ENCODE peak calls at places on chromosomes 16 and 17, in four cellular contexts. One of them, this sample, is unnamed.

GRCh38 chr16:69564845-69565610 is 738 bp upstream of the NFAT5 start:
- DNase-seq in dorsolateral prefrontal cortex: no peak
- DNase-seq in Peyer's patch: no peak
- DNase-seq in activated CD8-positive, alpha-beta T cell treated with anti-CD3 and anti-CD28 coated beads for 36 hours: no peak
- DNase-seq in this sample: no peak

GRCh38 chr17:42325026-42325425 is 36.7 kb downstream of the STAT5A start:
- DNase-seq in dorsolateral prefrontal cortex: no peak
- DNase-seq in Peyer's patch: no peak
- DNase-seq in activated CD8-positive, alpha-beta T cell treated with anti-CD3 and anti-CD28 coated beads for 36 hours: no peak
- DNase-seq in this sample: no peak

GRCh38 chr16:51592013-51592501 is 441.0 kb upstream of the SALL1 start:
- DNase-seq in dorsolateral prefrontal cortex: no peak
- DNase-seq in Peyer's patch: no peak
- DNase-seq in activated CD8-positive, alpha-beta T cell treated with anti-CD3 and anti-CD28 coated beads for 36 hours: no peak
- DNase-seq in this sample: no peak

GRCh38 chr17:81958633-81959342 is 2.2 kb downstream of the NOTUM start:
- DNase-seq in dorsolateral prefrontal cortex: no peak
- DNase-seq in Peyer's patch: no peak
- DNase-seq in activated CD8-positive, alpha-beta T cell treated with anti-CD3 and anti-CD28 coated beads for 36 hours: no peak
- DNase-seq in this sample: no peak

GRCh38 chr17:27546624-27547300 is 84.2 kb upstream of the LGALS9 start:
- DNase-seq in dorsolateral prefrontal cortex: no peak
- DNase-seq in Peyer's patch: no peak
- DNase-seq in activated CD8-positive, alpha-beta T cell treated with anti-CD3 and anti-CD28 coated beads for 36 hours: no peak
- DNase-seq in this sample: peak

GRCh38 chr16:27685802-27686201 is 135.9 kb downstream of the KATNIP start:
- DNase-seq in dorsolateral prefrontal cortex: no peak
- DNase-seq in Peyer's patch: no peak
- DNase-seq in activated CD8-positive, alpha-beta T cell treated with anti-CD3 and anti-CD28 coated beads for 36 hours: no peak
- DNase-seq in this sample: no peak

GRCh38 chr16:69861276-69862030 is 89.7 kb upstream of the CLEC18A start:
- DNase-seq in dorsolateral prefrontal cortex: no peak
- DNase-seq in Peyer's patch: no peak
- DNase-seq in activated CD8-positive, alpha-beta T cell treated with anti-CD3 and anti-CD28 coated beads for 36 hours: no peak
- DNase-seq in this sample: no peak

GRCh38 chr16:57530104-57530522 is 6.3 kb downstream of the CCDC102A start:
- DNase-seq in dorsolateral prefrontal cortex: no peak
- DNase-seq in Peyer's patch: peak
- DNase-seq in activated CD8-positive, alpha-beta T cell treated with anti-CD3 and anti-CD28 coated beads for 36 hours: peak
- DNase-seq in this sample: peak

GRCh38 chr17:64599187-64599676 is 62.9 kb downstream of the SMURF2 start:
- DNase-seq in dorsolateral prefrontal cortex: no peak
- DNase-seq in Peyer's patch: peak
- DNase-seq in activated CD8-positive, alpha-beta T cell treated with anti-CD3 and anti-CD28 coated beads for 36 hours: peak
- DNase-seq in this sample: no peak

GRCh38 chr16:70349783-70350182 is 3.1 kb downstream of the DDX19A start:
- DNase-seq in dorsolateral prefrontal cortex: no peak
- DNase-seq in Peyer's patch: no peak
- DNase-seq in activated CD8-positive, alpha-beta T cell treated with anti-CD3 and anti-CD28 coated beads for 36 hours: peak
- DNase-seq in this sample: no peak

GRCh38 chr16:78183886-78184553 is 84.6 kb downstream of the WWOX start:
- DNase-seq in dorsolateral prefrontal cortex: peak
- DNase-seq in Peyer's patch: no peak
- DNase-seq in activated CD8-positive, alpha-beta T cell treated with anti-CD3 and anti-CD28 coated beads for 36 hours: no peak
- DNase-seq in this sample: no peak

GRCh38 chr16:69095179-69095578 is 10.3 kb upstream of the HAS3 start:
- DNase-seq in dorsolateral prefrontal cortex: no peak
- DNase-seq in Peyer's patch: no peak
- DNase-seq in activated CD8-positive, alpha-beta T cell treated with anti-CD3 and anti-CD28 coated beads for 36 hours: no peak
- DNase-seq in this sample: no peak

GRCh38 chr17:43608313-43608712 is 53.4 kb downstream of the MEOX1 start:
- DNase-seq in dorsolateral prefrontal cortex: peak
- DNase-seq in Peyer's patch: no peak
- DNase-seq in activated CD8-positive, alpha-beta T cell treated with anti-CD3 and anti-CD28 coated beads for 36 hours: peak
- DNase-seq in this sample: no peak

GRCh38 chr16:11583889-11584565 is 2.7 kb downstream of the LITAF start:
- DNase-seq in dorsolateral prefrontal cortex: no peak
- DNase-seq in Peyer's patch: peak
- DNase-seq in activated CD8-positive, alpha-beta T cell treated with anti-CD3 and anti-CD28 coated beads for 36 hours: peak
- DNase-seq in this sample: peak

GRCh38 chr17:45021607-45022287 is 29.7 kb downstream of the DCAKD start:
- DNase-seq in dorsolateral prefrontal cortex: no peak
- DNase-seq in Peyer's patch: peak
- DNase-seq in activated CD8-positive, alpha-beta T cell treated with anti-CD3 and anti-CD28 coated beads for 36 hours: peak
- DNase-seq in this sample: peak

GRCh38 chr17:47915667-47916242 is 19.7 kb downstream of the SP2 start:
- DNase-seq in dorsolateral prefrontal cortex: no peak
- DNase-seq in Peyer's patch: no peak
- DNase-seq in activated CD8-positive, alpha-beta T cell treated with anti-CD3 and anti-CD28 coated beads for 36 hours: no peak
- DNase-seq in this sample: no peak

GRCh38 chr16:58459344-58460218 is 40.4 kb upstream of the NDRG4 start:
- DNase-seq in dorsolateral prefrontal cortex: peak
- DNase-seq in Peyer's patch: no peak
- DNase-seq in activated CD8-positive, alpha-beta T cell treated with anti-CD3 and anti-CD28 coated beads for 36 hours: peak
- DNase-seq in this sample: no peak

GRCh38 chr17:43018932-43019331 is 3.3 kb downstream of the VAT1 start:
- DNase-seq in dorsolateral prefrontal cortex: no peak
- DNase-seq in Peyer's patch: no peak
- DNase-seq in activated CD8-positive, alpha-beta T cell treated with anti-CD3 and anti-CD28 coated beads for 36 hours: no peak
- DNase-seq in this sample: no peak

GRCh38 chr16:68362314-68362913 is 51.6 kb downstream of the PRMT7 start:
- DNase-seq in dorsolateral prefrontal cortex: no peak
- DNase-seq in Peyer's patch: no peak
- DNase-seq in activated CD8-positive, alpha-beta T cell treated with anti-CD3 and anti-CD28 coated beads for 36 hours: no peak
- DNase-seq in this sample: no peak

GRCh38 chr17:44203731-44204452 is 4.2 kb upstream of the ATXN7L3 start:
- DNase-seq in dorsolateral prefrontal cortex: peak
- DNase-seq in Peyer's patch: peak
- DNase-seq in activated CD8-positive, alpha-beta T cell treated with anti-CD3 and anti-CD28 coated beads for 36 hours: peak
- DNase-seq in this sample: peak

GRCh38 chr16:50430076-50430475 is 61.3 kb upstream of the BRD7 start:
- DNase-seq in dorsolateral prefrontal cortex: no peak
- DNase-seq in Peyer's patch: no peak
- DNase-seq in activated CD8-positive, alpha-beta T cell treated with anti-CD3 and anti-CD28 coated beads for 36 hours: no peak
- DNase-seq in this sample: no peak

GRCh38 chr16:71927383-71927782 is 32.1 kb downstream of the IST1 start:
- DNase-seq in dorsolateral prefrontal cortex: no peak
- DNase-seq in Peyer's patch: no peak
- DNase-seq in activated CD8-positive, alpha-beta T cell treated with anti-CD3 and anti-CD28 coated beads for 36 hours: no peak
- DNase-seq in this sample: no peak

GRCh38 chr16:64773184-64773583 is 348.7 kb downstream of the CDH11 start:
- DNase-seq in dorsolateral prefrontal cortex: no peak
- DNase-seq in Peyer's patch: no peak
- DNase-seq in activated CD8-positive, alpha-beta T cell treated with anti-CD3 and anti-CD28 coated beads for 36 hours: no peak
- DNase-seq in this sample: no peak

GRCh38 chr16:67068212-67068753 is 39.3 kb downstream of the CBFB start:
- DNase-seq in dorsolateral prefrontal cortex: no peak
- DNase-seq in Peyer's patch: no peak
- DNase-seq in activated CD8-positive, alpha-beta T cell treated with anti-CD3 and anti-CD28 coated beads for 36 hours: no peak
- DNase-seq in this sample: no peak

GRCh38 chr16:35198223-35199199 is 1739.1 kb downstream of the TP53TG3F start:
- DNase-seq in dorsolateral prefrontal cortex: no peak
- DNase-seq in Peyer's patch: no peak
- DNase-seq in activated CD8-positive, alpha-beta T cell treated with anti-CD3 and anti-CD28 coated beads for 36 hours: no peak
- DNase-seq in this sample: no peak

GRCh38 chr17:57541472-57542394 is 203.4 kb downstream of the CCDC182 start:
- DNase-seq in dorsolateral prefrontal cortex: peak
- DNase-seq in Peyer's patch: no peak
- DNase-seq in activated CD8-positive, alpha-beta T cell treated with anti-CD3 and anti-CD28 coated beads for 36 hours: no peak
- DNase-seq in this sample: no peak

GRCh38 chr17:5705876-5706420 is 121.6 kb upstream of the NLRP1 start:
- DNase-seq in dorsolateral prefrontal cortex: no peak
- DNase-seq in Peyer's patch: no peak
- DNase-seq in activated CD8-positive, alpha-beta T cell treated with anti-CD3 and anti-CD28 coated beads for 36 hours: no peak
- DNase-seq in this sample: no peak

GRCh38 chr17:5707482-5707881 is 123.2 kb upstream of the NLRP1 start:
- DNase-seq in dorsolateral prefrontal cortex: no peak
- DNase-seq in Peyer's patch: no peak
- DNase-seq in activated CD8-positive, alpha-beta T cell treated with anti-CD3 and anti-CD28 coated beads for 36 hours: no peak
- DNase-seq in this sample: no peak

GRCh38 chr17:5703736-5704135 is 119.4 kb upstream of the NLRP1 start:
- DNase-seq in dorsolateral prefrontal cortex: no peak
- DNase-seq in Peyer's patch: no peak
- DNase-seq in activated CD8-positive, alpha-beta T cell treated with anti-CD3 and anti-CD28 coated beads for 36 hours: no peak
- DNase-seq in this sample: no peak

GRCh38 chr17:5706835-5707234 is 122.5 kb upstream of the NLRP1 start:
- DNase-seq in dorsolateral prefrontal cortex: peak
- DNase-seq in Peyer's patch: peak
- DNase-seq in activated CD8-positive, alpha-beta T cell treated with anti-CD3 and anti-CD28 coated beads for 36 hours: peak
- DNase-seq in this sample: peak

DNA sequence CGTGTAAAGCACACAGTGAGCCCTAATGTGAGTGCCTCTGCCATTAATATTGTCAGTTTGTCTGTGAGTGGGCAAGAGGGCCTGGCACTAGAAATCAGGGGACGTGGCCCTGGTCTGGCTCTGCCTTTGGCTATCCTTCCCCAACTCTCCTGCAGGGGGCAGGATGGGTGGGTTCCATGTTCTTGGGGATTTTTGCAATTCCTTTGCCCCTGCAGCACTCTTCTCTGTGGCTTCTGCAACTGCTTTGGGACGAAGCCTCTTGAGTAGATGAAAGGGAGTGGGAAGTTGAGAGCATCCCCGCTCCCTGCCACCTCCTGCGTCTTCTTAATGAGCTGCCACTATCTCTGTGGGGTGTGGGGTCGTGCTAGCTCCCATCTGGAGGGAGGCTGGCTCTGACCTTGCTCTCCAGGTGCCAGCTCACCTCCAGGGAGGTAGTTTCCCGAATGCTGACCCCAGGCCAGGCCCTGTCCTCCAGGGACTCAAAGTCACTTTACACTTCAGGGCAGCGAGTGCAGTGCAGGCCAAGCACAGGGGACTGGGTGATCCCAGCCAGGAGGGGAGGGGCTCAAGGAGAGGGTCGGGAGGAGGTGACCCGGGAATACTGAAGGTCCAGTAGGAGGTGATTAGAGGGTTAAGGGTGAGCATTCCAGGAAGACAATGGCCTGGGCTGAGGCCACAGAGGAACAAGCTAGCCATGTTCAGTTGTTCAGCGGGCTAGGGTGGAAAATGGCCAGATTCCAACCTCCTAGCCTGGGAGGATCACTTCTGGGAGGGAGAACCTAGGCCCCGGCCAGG is 121.0 kb upstream of the NLRP1 start:
- DNase-seq in dorsolateral prefrontal cortex: no peak
- DNase-seq in Peyer's patch: no peak
- DNase-seq in activated CD8-positive, alpha-beta T cell treated with anti-CD3 and anti-CD28 coated beads for 36 hours: peak
- DNase-seq in this sample: no peak
- TF ChIP-seq CTCF in dorsolateral prefrontal cortex: peak
- TF ChIP-seq CTCF in Peyer's patch: no peak
- TF ChIP-seq CTCF in activated CD8-positive, alpha-beta T cell treated with anti-CD3 and anti-CD28 coated beads for 36 hours: peak
- TF ChIP-seq CTCF in this sample: peak

DNA sequence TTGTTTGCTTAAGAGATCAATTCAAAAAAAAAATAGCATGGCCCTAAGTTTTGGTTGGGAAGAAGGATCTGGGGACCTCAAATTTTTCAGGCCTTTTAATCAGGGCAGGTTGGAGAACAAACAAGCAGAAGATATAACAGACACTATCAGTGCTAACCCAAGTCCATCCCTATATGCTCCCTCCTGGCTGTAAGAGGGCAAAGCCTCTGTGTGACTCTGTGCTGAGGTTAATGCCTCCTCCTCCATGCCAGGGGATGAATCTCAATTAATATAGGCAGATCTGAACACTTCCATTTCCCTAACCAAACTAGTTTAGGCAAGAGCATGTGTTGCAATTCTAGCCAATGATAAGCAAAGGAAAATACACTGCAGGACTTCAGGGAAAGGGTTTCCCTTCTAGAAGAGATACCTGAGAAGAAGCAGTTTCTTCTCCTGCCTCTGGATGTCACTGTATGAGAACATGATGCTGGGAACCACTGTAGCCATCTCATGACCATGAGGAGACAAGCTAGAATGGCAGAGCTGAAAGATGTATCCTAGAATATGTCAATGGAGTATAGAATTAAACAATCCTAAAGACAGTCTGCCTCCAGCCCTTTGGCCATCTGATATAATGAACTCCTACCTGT is 76.0 kb downstream of the CHD9NB start:
- DNase-seq in dorsolateral prefrontal cortex: no peak
- DNase-seq in Peyer's patch: no peak
- DNase-seq in activated CD8-positive, alpha-beta T cell treated with anti-CD3 and anti-CD28 coated beads for 36 hours: no peak
- DNase-seq in this sample: peak
- TF ChIP-seq CTCF in dorsolateral prefrontal cortex: no peak
- TF ChIP-seq CTCF in Peyer's patch: peak
- TF ChIP-seq CTCF in activated CD8-positive, alpha-beta T cell treated with anti-CD3 and anti-CD28 coated beads for 36 hours: no peak
- TF ChIP-seq CTCF in this sample: peak

DNA sequence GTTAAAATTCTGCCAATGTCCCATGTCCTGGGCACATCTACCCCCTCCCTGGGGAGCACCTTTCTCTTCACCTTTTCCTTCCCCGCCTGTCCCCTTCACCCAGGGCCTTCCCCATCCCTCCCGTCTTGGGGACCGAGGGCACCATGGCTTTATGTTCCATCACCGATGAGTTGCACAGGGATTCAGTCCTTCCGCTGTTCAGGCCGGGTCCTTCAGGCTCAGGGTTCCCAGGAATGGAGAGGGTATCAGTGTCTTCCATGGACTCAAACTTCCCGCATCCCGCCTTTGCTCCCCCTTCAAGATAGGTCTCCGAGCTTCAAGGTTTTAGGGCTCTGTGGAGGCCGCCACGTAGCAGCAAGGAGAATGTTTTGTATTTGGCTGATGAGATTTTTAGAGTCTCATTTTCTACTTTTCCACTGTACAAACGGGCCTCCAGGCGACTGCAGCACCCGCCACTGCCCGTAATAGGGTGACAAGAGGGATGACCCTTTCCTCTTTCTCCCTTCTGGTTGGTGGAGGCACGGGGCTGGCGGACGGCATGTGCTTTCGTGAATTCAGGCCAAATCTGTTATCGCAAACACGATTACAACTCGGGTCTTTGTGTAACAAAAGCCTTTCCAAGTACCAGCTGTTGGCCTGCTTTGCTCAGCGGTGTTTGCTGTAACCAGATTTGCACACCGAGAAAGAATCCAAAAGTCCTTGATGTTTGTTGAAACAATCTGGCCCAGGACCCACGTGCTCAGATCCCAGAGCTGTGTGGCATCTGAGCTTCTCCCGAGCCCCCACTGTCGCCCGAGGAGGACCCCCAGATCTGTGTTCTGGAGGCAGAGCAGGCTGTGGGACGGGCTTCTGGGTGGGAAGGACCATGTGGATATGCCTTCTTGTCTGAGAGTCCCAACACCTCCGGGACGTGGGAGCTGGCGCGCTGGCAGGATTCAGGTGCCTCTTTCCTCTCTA is 236.3 kb downstream of the SEC14L1 start:
- DNase-seq in dorsolateral prefrontal cortex: no peak
- DNase-seq in Peyer's patch: no peak
- DNase-seq in activated CD8-positive, alpha-beta T cell treated with anti-CD3 and anti-CD28 coated beads for 36 hours: no peak
- DNase-seq in this sample: no peak
- TF ChIP-seq CTCF in dorsolateral prefrontal cortex: no peak
- TF ChIP-seq CTCF in Peyer's patch: no peak
- TF ChIP-seq CTCF in activated CD8-positive, alpha-beta T cell treated with anti-CD3 and anti-CD28 coated beads for 36 hours: no peak
- TF ChIP-seq CTCF in this sample: no peak

DNA sequence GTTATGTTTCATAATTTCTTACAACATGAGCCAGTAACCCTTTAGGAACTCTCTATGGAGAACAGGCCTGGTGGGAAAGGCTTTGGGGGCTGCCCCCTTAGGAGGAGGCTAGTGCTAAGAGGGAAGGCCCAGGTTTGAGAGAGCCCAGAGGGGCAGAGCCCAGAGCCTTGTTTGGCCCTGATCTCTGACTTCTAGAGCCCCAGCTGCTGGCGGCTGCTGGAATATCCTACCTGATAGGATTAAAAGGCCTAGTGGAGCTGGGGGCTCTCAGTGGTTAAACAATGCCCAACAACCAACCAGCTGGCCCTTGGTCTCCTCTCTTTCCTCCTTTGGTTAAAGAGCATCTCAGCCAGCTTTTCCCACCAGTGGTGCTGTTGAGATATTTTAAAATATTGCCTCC is 54.1 kb downstream of the IGF2BP1 start:
- DNase-seq in dorsolateral prefrontal cortex: no peak
- DNase-seq in Peyer's patch: no peak
- DNase-seq in activated CD8-positive, alpha-beta T cell treated with anti-CD3 and anti-CD28 coated beads for 36 hours: no peak
- DNase-seq in this sample: no peak
- TF ChIP-seq CTCF in dorsolateral prefrontal cortex: no peak
- TF ChIP-seq CTCF in Peyer's patch: no peak
- TF ChIP-seq CTCF in activated CD8-positive, alpha-beta T cell treated with anti-CD3 and anti-CD28 coated beads for 36 hours: no peak
- TF ChIP-seq CTCF in this sample: no peak